ENCODE peak calls at places on chromosomes 2 and 18, in eight cellular contexts. Y is D341Med; Z is BJ; I is hepatocyte; W is CD4-positive, alpha-beta memory T cell; T is stimulated activated CD4-positive, alpha-beta T cell treated with anti-CD3 and anti-CD28 coated beads, Interleukin-1b, Interleukin-23, amount 100 ng/mL, for 4 hours; V is mesendoderm; J is WTC11. K is an unnamed sample.

GRCh38 chr2:47193607-47194006 is 38.5 kb upstream of the STPG4 start:
- DNase-seq in T (no peak), Z (no peak), I (no peak), W (no peak), V (no peak), Y (peak), J (no peak), K (no peak)

GRCh38 chr2:148990968-148991367 is 47.5 kb upstream of the LYPD6B start:
- DNase-seq in Z (no peak), W (no peak), J (no peak), V (no peak), Y (no peak), T (no peak), I (no peak), K (no peak)

GRCh38 chr18:13539050-13539449 is 187.3 kb downstream of the FAM210A start:
- DNase-seq in T (no peak), V (no peak), J (no peak), Y (no peak), Z (no peak), W (peak), I (no peak), K (no peak)

GRCh38 chr2:159713691-159714585 is 1.6 kb downstream of the MARCHF7 start:
- DNase-seq in Z (no peak), W (no peak), Y (peak), V (peak), I (no peak), T (no peak), J (no peak), K (peak)

GRCh38 chr18:13530879-13531387 is 195.4 kb downstream of the FAM210A start:
- DNase-seq in V (peak), W (no peak), Z (peak), J (peak), Y (peak), T (no peak), I (peak), K (peak)

GRCh38 chr2:240579771-240580614 is 6.5 kb upstream of the CAPN10 start:
- DNase-seq in I (peak), T (peak), W (peak), Z (peak), J (peak), V (no peak), Y (no peak), K (peak)

GRCh38 chr2:173204316-173204715 is 128.7 kb downstream of the MAP3K20 start:
- DNase-seq in W (no peak), Y (no peak), Z (no peak), J (no peak), V (no peak), I (no peak), T (no peak), K (no peak)

GRCh38 chr18:78790511-78790910 is 189.1 kb upstream of the SALL3 start:
- DNase-seq in V (no peak), J (no peak), T (no peak), Y (no peak), I (no peak), W (no peak), Z (no peak), K (no peak)

GRCh38 chr2:194203898-194204297 is 1453.1 kb upstream of the SLC39A10 start:
- DNase-seq in I (no peak), V (no peak), Z (no peak), T (no peak), Y (no peak), W (no peak), J (no peak), K (peak)

GRCh38 chr2:457792-458430 is 170.0 kb upstream of the ALKAL2 start:
- DNase-seq in W (no peak), Y (no peak), T (no peak), I (no peak), J (no peak), Z (no peak), V (no peak), K (peak)

GRCh38 chr2:186537019-186537418 is 51.0 kb downstream of the ZC3H15 start:
- DNase-seq in J (no peak), Z (no peak), Y (no peak), V (no peak), W (no peak), I (no peak), T (no peak), K (no peak)

GRCh38 chr2:239344857-239345216 is 56.0 kb downstream of the HDAC4 start:
- DNase-seq in J (no peak), Z (no peak), T (no peak), V (no peak), W (no peak), Y (no peak), I (no peak), K (no peak)

GRCh38 chr2:212730994-212731393 is 192.4 kb upstream of the ERBB4 start:
- DNase-seq in Y (no peak), V (no peak), T (no peak), I (no peak), Z (no peak), W (no peak), J (no peak), K (no peak)

GRCh38 chr2:227206406-227206805 is 42.0 kb downstream of the COL4A3 start:
- DNase-seq in J (no peak), Y (no peak), V (peak), Z (no peak), I (no peak), T (no peak), W (no peak), K (peak)

GRCh38 chr2:15737314-15738224 is 145.9 kb downstream of the DDX1 start:
- DNase-seq in V (no peak), Z (no peak), W (no peak), J (no peak), I (no peak), T (no peak), Y (no peak), K (no peak)

GRCh38 chr2:162840598-162841246 is 2.2 kb upstream of the KCNH7 start:
- DNase-seq in V (peak), Z (no peak), I (peak), T (no peak), J (peak), Y (peak), W (peak), K (peak)

GRCh38 chr2:200931227-200931626 is 32.2 kb downstream of the ORC2 start:
- DNase-seq in Y (no peak), T (no peak), Z (no peak), W (no peak), I (no peak), J (no peak), V (no peak), K (no peak)

GRCh38 chr18:4256786-4257417 is 198.2 kb downstream of the DLGAP1 start:
- DNase-seq in W (no peak), I (no peak), Z (no peak), T (no peak), J (no peak), Y (no peak), V (no peak), K (no peak)

GRCh38 chr2:239048771-239049170 is 200.9 kb downstream of the TWIST2 start:
- DNase-seq in W (no peak), V (no peak), Y (no peak), I (no peak), Z (no peak), T (no peak), J (no peak), K (no peak)

GRCh38 chr2:8611712-8612111 is 70.1 kb upstream of the ID2 start:
- DNase-seq in Y (no peak), T (no peak), V (no peak), Z (no peak), J (no peak), I (peak), W (no peak), K (no peak)

GRCh38 chr2:169049142-169049541 is 18.0 kb upstream of the ABCB11 start:
- DNase-seq in W (no peak), T (no peak), I (no peak), J (no peak), V (no peak), Y (no peak), Z (no peak), K (no peak)

GRCh38 chr18:56593906-56594305 is 44.5 kb downstream of the TXNL1 start:
- DNase-seq in T (no peak), I (no peak), Y (no peak), J (no peak), V (no peak), W (no peak), Z (no peak), K (peak)

GRCh38 chr2:201860541-201861154 is 54.3 kb downstream of the CDK15 start:
- DNase-seq in Y (peak), T (peak), W (peak), Z (no peak), V (peak), J (peak), I (peak), K (peak)

GRCh38 chr2:68292108-68292710 is 27.5 kb downstream of the CNRIP1 start:
- DNase-seq in I (peak), Y (peak), W (peak), Z (no peak), J (no peak), T (no peak), V (peak), K (peak)

GRCh38 chr2:11077411-11077810 is 77.9 kb upstream of the SLC66A3 start:
- DNase-seq in Y (no peak), W (no peak), I (no peak), J (no peak), T (no peak), V (no peak), Z (no peak), K (no peak)

GRCh38 chr2:135409436-135409835 is 121.6 kb downstream of the ZRANB3 start:
- DNase-seq in Y (no peak), V (no peak), J (no peak), I (no peak), W (no peak), T (no peak), Z (no peak), K (no peak)

GRCh38 chr2:27086722-27087446 is at the start of gene KHK:
- DNase-seq in V (no peak), J (peak), T (no peak), I (peak), Z (no peak), W (no peak), Y (peak), K (peak)

K was measured in kidney tubule cell.